ENCODE peak calls at places on chromosomes 12 and 14, in six cellular contexts. One of them, this sample, is unnamed.

GRCh38 chr12:103401421-103401820 is 94.3 kb downstream of the C12orf42 start:
- DNase-seq in GM12878: no peak
- DNase-seq in sciatic nerve: no peak
- DNase-seq in H9: peak
- DNase-seq in WTC11: no peak
- DNase-seq in stimulated activated CD8-positive, alpha-beta memory T cell treated with anti-CD3 and anti-CD28 coated beads, Interleukin-12 subunit alpha, Interleukin-12 subunit beta, amount 100 ng/mL, for 1 hour: no peak
- DNase-seq in this sample: peak

GRCh38 chr14:81366259-81366658 is 33.9 kb downstream of the STON2 start:
- DNase-seq in GM12878: no peak
- DNase-seq in sciatic nerve: no peak
- DNase-seq in stimulated activated CD8-positive, alpha-beta memory T cell treated with anti-CD3 and anti-CD28 coated beads, Interleukin-12 subunit alpha, Interleukin-12 subunit beta, amount 100 ng/mL, for 1 hour: no peak
- DNase-seq in H9: no peak
- DNase-seq in WTC11: no peak
- DNase-seq in this sample: no peak

GRCh38 chr12:5034605-5035004 is 9.1 kb upstream of the KCNA5 start:
- DNase-seq in H9: no peak
- DNase-seq in GM12878: no peak
- DNase-seq in stimulated activated CD8-positive, alpha-beta memory T cell treated with anti-CD3 and anti-CD28 coated beads, Interleukin-12 subunit alpha, Interleukin-12 subunit beta, amount 100 ng/mL, for 1 hour: no peak
- DNase-seq in sciatic nerve: no peak
- DNase-seq in WTC11: no peak
- DNase-seq in this sample: no peak

GRCh38 chr12:131871677-131872076 is 22.7 kb upstream of the ULK1 start:
- DNase-seq in sciatic nerve: no peak
- DNase-seq in stimulated activated CD8-positive, alpha-beta memory T cell treated with anti-CD3 and anti-CD28 coated beads, Interleukin-12 subunit alpha, Interleukin-12 subunit beta, amount 100 ng/mL, for 1 hour: no peak
- DNase-seq in WTC11: no peak
- DNase-seq in H9: no peak
- DNase-seq in GM12878: no peak
- DNase-seq in this sample: no peak

GRCh38 chr12:6038160-6038559 is 86.3 kb downstream of the VWF start:
- DNase-seq in H9: peak
- DNase-seq in WTC11: peak
- DNase-seq in GM12878: no peak
- DNase-seq in sciatic nerve: no peak
- DNase-seq in stimulated activated CD8-positive, alpha-beta memory T cell treated with anti-CD3 and anti-CD28 coated beads, Interleukin-12 subunit alpha, Interleukin-12 subunit beta, amount 100 ng/mL, for 1 hour: peak
- DNase-seq in this sample: peak

GRCh38 chr12:60148831-60149230 is 553.0 kb downstream of the SLC16A7 start:
- DNase-seq in GM12878: no peak
- DNase-seq in stimulated activated CD8-positive, alpha-beta memory T cell treated with anti-CD3 and anti-CD28 coated beads, Interleukin-12 subunit alpha, Interleukin-12 subunit beta, amount 100 ng/mL, for 1 hour: no peak
- DNase-seq in WTC11: no peak
- DNase-seq in sciatic nerve: no peak
- DNase-seq in H9: no peak
- DNase-seq in this sample: no peak

GRCh38 chr14:73553845-73554244 is 4.9 kb downstream of the HEATR4 start:
- DNase-seq in GM12878: no peak
- DNase-seq in sciatic nerve: no peak
- DNase-seq in stimulated activated CD8-positive, alpha-beta memory T cell treated with anti-CD3 and anti-CD28 coated beads, Interleukin-12 subunit alpha, Interleukin-12 subunit beta, amount 100 ng/mL, for 1 hour: no peak
- DNase-seq in WTC11: no peak
- DNase-seq in H9: no peak
- DNase-seq in this sample: no peak

GRCh38 chr12:19093218-19093617 is 36.3 kb upstream of the PLEKHA5 start:
- DNase-seq in stimulated activated CD8-positive, alpha-beta memory T cell treated with anti-CD3 and anti-CD28 coated beads, Interleukin-12 subunit alpha, Interleukin-12 subunit beta, amount 100 ng/mL, for 1 hour: no peak
- DNase-seq in GM12878: no peak
- DNase-seq in sciatic nerve: no peak
- DNase-seq in WTC11: no peak
- DNase-seq in H9: no peak
- DNase-seq in this sample: no peak

GRCh38 chr14:76957224-76957881 is 71.2 kb downstream of the IRF2BPL start:
- DNase-seq in sciatic nerve: no peak
- DNase-seq in GM12878: no peak
- DNase-seq in stimulated activated CD8-positive, alpha-beta memory T cell treated with anti-CD3 and anti-CD28 coated beads, Interleukin-12 subunit alpha, Interleukin-12 subunit beta, amount 100 ng/mL, for 1 hour: no peak
- DNase-seq in H9: no peak
- DNase-seq in WTC11: no peak
- DNase-seq in this sample: no peak

GRCh38 chr12:7638764-7639570 is 26.7 kb downstream of the APOBEC1 start:
- DNase-seq in H9: peak
- DNase-seq in sciatic nerve: peak
- DNase-seq in WTC11: peak
- DNase-seq in stimulated activated CD8-positive, alpha-beta memory T cell treated with anti-CD3 and anti-CD28 coated beads, Interleukin-12 subunit alpha, Interleukin-12 subunit beta, amount 100 ng/mL, for 1 hour: peak
- DNase-seq in GM12878: peak
- DNase-seq in this sample: peak

GRCh38 chr12:122669397-122670070 is 33.6 kb downstream of the HCAR2 start:
- DNase-seq in WTC11: no peak
- DNase-seq in stimulated activated CD8-positive, alpha-beta memory T cell treated with anti-CD3 and anti-CD28 coated beads, Interleukin-12 subunit alpha, Interleukin-12 subunit beta, amount 100 ng/mL, for 1 hour: no peak
- DNase-seq in sciatic nerve: no peak
- DNase-seq in H9: no peak
- DNase-seq in GM12878: no peak
- DNase-seq in this sample: no peak

GRCh38 chr14:59438148-59438766 is 26.9 kb downstream of the GPR135 start:
- DNase-seq in WTC11: no peak
- DNase-seq in sciatic nerve: no peak
- DNase-seq in H9: no peak
- DNase-seq in GM12878: no peak
- DNase-seq in stimulated activated CD8-positive, alpha-beta memory T cell treated with anti-CD3 and anti-CD28 coated beads, Interleukin-12 subunit alpha, Interleukin-12 subunit beta, amount 100 ng/mL, for 1 hour: no peak
- DNase-seq in this sample: no peak

GRCh38 chr12:54217774-54218221 is 29.0 kb upstream of the SMUG1 start:
- DNase-seq in GM12878: no peak
- DNase-seq in WTC11: peak
- DNase-seq in H9: peak
- DNase-seq in sciatic nerve: no peak
- DNase-seq in stimulated activated CD8-positive, alpha-beta memory T cell treated with anti-CD3 and anti-CD28 coated beads, Interleukin-12 subunit alpha, Interleukin-12 subunit beta, amount 100 ng/mL, for 1 hour: no peak
- DNase-seq in this sample: peak

GRCh38 chr14:59463773-59464650 is 1.2 kb downstream of the GPR135 start:
- DNase-seq in stimulated activated CD8-positive, alpha-beta memory T cell treated with anti-CD3 and anti-CD28 coated beads, Interleukin-12 subunit alpha, Interleukin-12 subunit beta, amount 100 ng/mL, for 1 hour: no peak
- DNase-seq in WTC11: peak
- DNase-seq in GM12878: no peak
- DNase-seq in sciatic nerve: no peak
- DNase-seq in H9: peak
- DNase-seq in this sample: no peak

GRCh38 chr12:92595663-92596062 is 107.1 kb upstream of the PLEKHG7 start:
- DNase-seq in WTC11: no peak
- DNase-seq in sciatic nerve: no peak
- DNase-seq in stimulated activated CD8-positive, alpha-beta memory T cell treated with anti-CD3 and anti-CD28 coated beads, Interleukin-12 subunit alpha, Interleukin-12 subunit beta, amount 100 ng/mL, for 1 hour: no peak
- DNase-seq in H9: no peak
- DNase-seq in GM12878: no peak
- DNase-seq in this sample: no peak

GRCh38 chr14:40213701-40214100 is 781.5 kb upstream of the FBXO33 start:
- DNase-seq in sciatic nerve: no peak
- DNase-seq in GM12878: no peak
- DNase-seq in WTC11: no peak
- DNase-seq in H9: no peak
- DNase-seq in stimulated activated CD8-positive, alpha-beta memory T cell treated with anti-CD3 and anti-CD28 coated beads, Interleukin-12 subunit alpha, Interleukin-12 subunit beta, amount 100 ng/mL, for 1 hour: no peak
- DNase-seq in this sample: no peak

GRCh38 chr14:88934231-88934898 is 109.9 kb downstream of the TTC8 start:
- DNase-seq in WTC11: no peak
- DNase-seq in stimulated activated CD8-positive, alpha-beta memory T cell treated with anti-CD3 and anti-CD28 coated beads, Interleukin-12 subunit alpha, Interleukin-12 subunit beta, amount 100 ng/mL, for 1 hour: no peak
- DNase-seq in H9: no peak
- DNase-seq in sciatic nerve: no peak
- DNase-seq in GM12878: no peak
- DNase-seq in this sample: no peak

GRCh38 chr14:76776306-76777251 is 15.3 kb downstream of the VASH1 start:
- DNase-seq in H9: peak
- DNase-seq in stimulated activated CD8-positive, alpha-beta memory T cell treated with anti-CD3 and anti-CD28 coated beads, Interleukin-12 subunit alpha, Interleukin-12 subunit beta, amount 100 ng/mL, for 1 hour: no peak
- DNase-seq in sciatic nerve: peak
- DNase-seq in WTC11: no peak
- DNase-seq in GM12878: no peak
- DNase-seq in this sample: no peak

GRCh38 chr12:116126610-116127009 is 150.9 kb downstream of the MED13L start:
- DNase-seq in stimulated activated CD8-positive, alpha-beta memory T cell treated with anti-CD3 and anti-CD28 coated beads, Interleukin-12 subunit alpha, Interleukin-12 subunit beta, amount 100 ng/mL, for 1 hour: no peak
- DNase-seq in H9: no peak
- DNase-seq in WTC11: no peak
- DNase-seq in GM12878: no peak
- DNase-seq in sciatic nerve: no peak
- DNase-seq in this sample: no peak

GRCh38 chr12:92570056-92570753 is 132.6 kb upstream of the PLEKHG7 start:
- DNase-seq in sciatic nerve: peak
- DNase-seq in WTC11: peak
- DNase-seq in H9: peak
- DNase-seq in GM12878: peak
- DNase-seq in stimulated activated CD8-positive, alpha-beta memory T cell treated with anti-CD3 and anti-CD28 coated beads, Interleukin-12 subunit alpha, Interleukin-12 subunit beta, amount 100 ng/mL, for 1 hour: peak
- DNase-seq in this sample: peak